ENCODE peak calls at places on chromosomes 12 and 14, in five cellular contexts. O is left cardiac atrium, J is HS-5, S is MV-4-11, X is IMR-90. G is an unnamed sample.

GRCh38 chr14:67335781-67336180 is 23.8 kb downstream of the ATP6V1D start:
- DNase-seq in S (no peak), X (peak; percentile 27), O (no peak), J (no peak), G (no peak)

GRCh38 chr14:68898248-68899032 is 80.7 kb downstream of the ACTN1 start:
- DNase-seq in X (no peak), J (no peak), S (no peak), O (no peak), G (no peak)

GRCh38 chr12:48794870-48795269 is 6.0 kb upstream of the ADCY6 start:
- DNase-seq in J (no peak), S (no peak), X (peak; percentile 55), O (no peak), G (no peak)

GRCh38 chr14:55532645-55533309 is 47.2 kb upstream of the KTN1 start:
- DNase-seq in J (no peak), S (no peak), O (no peak), X (no peak), G (no peak)

GRCh38 chr12:106082216-106083175 is 56.3 kb downstream of the NUAK1 start:
- DNase-seq in S (peak; percentile 76), J (no peak), O (no peak), X (peak; percentile 73), G (no peak)

GRCh38 chr12:25764409-25764808 is 194.1 kb upstream of the RASSF8 start:
- DNase-seq in J (no peak), O (no peak), S (no peak), X (no peak), G (no peak)

GRCh38 chr14:90969493-90970166 is 90.8 kb downstream of the RPS6KA5 start:
- DNase-seq in J (no peak), O (no peak), X (no peak), S (peak; percentile 93), G (no peak)

GRCh38 chr14:92615451-92615850 is 101.9 kb downstream of the RIN3 start:
- DNase-seq in J (no peak), S (no peak), X (no peak), O (no peak), G (peak; percentile 58)

GRCh38 chr14:24430143-24430681 is 458 bp downstream of the KHNYN start:
- DNase-seq in X (peak; percentile 66), J (no peak), S (peak; percentile 35), O (peak; percentile 89), G (peak; percentile 25)

GRCh38 chr12:27785882-27786570 is 6.0 kb upstream of the MANSC4 start:
- DNase-seq in S (peak; percentile 68), O (no peak), X (peak; percentile 93), J (peak; percentile 70), G (no peak)

GRCh38 chr14:64960762-64961276 is 11.3 kb downstream of the RAB15 start:
- DNase-seq in S (no peak), O (no peak), J (no peak), X (no peak), G (no peak)

GRCh38 chr12:19288603-19289244 is 150.6 kb upstream of the AEBP2 start:
- DNase-seq in S (peak; percentile 8), X (peak; percentile 44), O (no peak), J (peak; percentile 16), G (no peak)

GRCh38 chr12:56635539-56636117 is 5.5 kb upstream of the BAZ2A start:
- DNase-seq in S (no peak), X (no peak), O (no peak), J (no peak), G (peak; percentile 52)

GRCh38 chr12:92539966-92540791 is 162.6 kb upstream of the PLEKHG7 start:
- DNase-seq in O (peak; percentile 22), X (no peak), S (no peak), J (no peak), G (no peak)

GRCh38 chr12:62862259-62862881 is 72.6 kb downstream of the PPM1H start:
- DNase-seq in X (peak; percentile 57), J (peak; percentile 66), S (no peak), O (no peak), G (no peak)

GRCh38 chr14:88029500-88029899 is 24.6 kb downstream of the GPR65 start:
- DNase-seq in J (peak; percentile 5), X (no peak), S (no peak), O (no peak), G (no peak)

GRCh38 chr14:100609331-100609870 is 22.2 kb upstream of the BEGAIN start:
- DNase-seq in X (no peak), O (no peak), S (no peak), J (no peak), G (no peak)

GRCh38 chr12:125312471-125312870 is 247.2 kb downstream of the AACS start:
- DNase-seq in J (no peak), O (no peak), X (no peak), S (no peak), G (no peak)

GRCh38 chr12:93657076-93657475 is 20.1 kb upstream of the CRADD start:
- DNase-seq in X (peak; percentile 22), S (peak; percentile 45), O (no peak), J (no peak), G (no peak)

GRCh38 chr14:42123526-42123925 is 516.9 kb downstream of the LRFN5 start:
- DNase-seq in S (no peak), O (no peak), X (no peak), J (no peak), G (no peak)

GRCh38 chr14:21534576-21534975 is 8.4 kb upstream of the SALL2 start:
- DNase-seq in X (no peak), O (no peak), J (no peak), S (peak; percentile 28), G (no peak)

GRCh38 chr14:50733479-50733878 is 65.4 kb upstream of the SAV1 start:
- DNase-seq in O (no peak), X (no peak), J (no peak), S (no peak), G (no peak)

GRCh38 chr12:19507823-19508222 is 68.5 kb downstream of the AEBP2 start:
- DNase-seq in O (no peak), J (no peak), S (no peak), X (peak; percentile 19), G (no peak)

GRCh38 chr12:126482238-126482889 is 1417.1 kb downstream of the AACS start:
- DNase-seq in X (no peak), J (no peak), S (no peak), O (no peak), G (no peak)

GRCh38 chr12:67910360-67911292 is 78.6 kb upstream of the IFNG-AS1 start:
- DNase-seq in J (peak; percentile 96), O (no peak), X (peak; percentile 95), S (peak; percentile 9), G (no peak)

GRCh38 chr12:6780573-6780972 is 8.3 kb downstream of the LAG3 start:
- DNase-seq in J (no peak), O (no peak), S (no peak), X (no peak), G (no peak)

GRCh38 chr12:23564454-23564853 is 385.0 kb downstream of the SOX5 start:
- DNase-seq in X (no peak), S (no peak), O (no peak), J (no peak), G (no peak)

GRCh38 chr14:74793506-74794155 is 30.5 kb downstream of the YLPM1 start:
- DNase-seq in O (no peak), X (no peak), J (no peak), S (peak; percentile 2), G (no peak)

GRCh38 chr12:55974308-55974724 is 438 bp downstream of the RAB5B start:
- DNase-seq in S (no peak), O (peak; percentile 58), X (peak; percentile 45), J (no peak), G (no peak)

GRCh38 chr12:25155031-25155576 is 39.9 kb downstream of the DNAI7 start:
- DNase-seq in X (peak; percentile 87), J (peak; percentile 26), O (no peak), S (no peak), G (no peak)

GRCh38 chr12:51225800-51226199 is 7.9 kb upstream of the POU6F1 start:
- DNase-seq in J (no peak), O (no peak), S (no peak), X (no peak), G (no peak)

GRCh38 chr12:252634-253033 is 10.0 kb downstream of the SLC6A13 start:
- DNase-seq in X (no peak), O (no peak), J (no peak), S (no peak), G (no peak)

GRCh38 chr12:1457901-1458300 is 136.5 kb downstream of the FBXL14 start:
- DNase-seq in S (no peak), J (peak; percentile 88), X (peak; percentile 90), O (no peak), G (no peak)

GRCh38 chr14:57749267-57749666 is 116.6 kb downstream of the SLC35F4 start:
- DNase-seq in S (no peak), J (peak; percentile 15), X (no peak), O (no peak), G (no peak)

GRCh38 chr12:92908108-92908507 is 21.0 kb downstream of the EEA1 start:
- DNase-seq in S (no peak), O (no peak), X (no peak), J (no peak), G (no peak)

GRCh38 chr14:85308531-85309300 is 221.2 kb upstream of the FLRT2 start:
- DNase-seq in S (no peak), X (no peak), O (no peak), J (no peak), G (no peak)

GRCh38 chr12:32515137-32515860 is 115.9 kb downstream of the FGD4 start:
- DNase-seq in J (no peak), S (no peak), X (no peak), O (no peak), G (no peak)

GRCh38 chr14:95313707-95314106 is 6.0 kb downstream of the CLMN start:
- DNase-seq in S (peak; percentile 94), X (peak; percentile 34), J (peak; percentile 50), O (peak; percentile 79), G (no peak)